ENCODE peak calls at places on chromosomes 11 and 22, in four cellular contexts. K is H4; E is activated naive CD4-positive, alpha-beta T cell treated with anti-CD3 and anti-CD28 coated beads, Interleukin-2, amount 50 U/mL, for 16 hours; D is activated T-helper 1 cell treated with anti-CD3 and anti-CD28 coated beads, Interleukin-12 subunit alpha, Interleukin-12 subunit beta, Interleukin-2, Interleukin-4 antibody, amounts not matched to agents 30 ng/mL and 10 ng/mL and 1 ng/mL, durations not matched to agents 14 hours and 24 hours and 36 hours. M is an unnamed sample.

GRCh38 chr11:36744375-36745168 is 146.5 kb upstream of the RAG2 start:
- DNase-seq in K (peak; percentile 75), E (peak; percentile 35), D (peak; percentile 31), M (peak; percentile 60)

GRCh38 chr22:25114369-25115362 is 85.0 kb upstream of the CRYBB3 start:
- DNase-seq in K (peak; percentile 19), E (no peak), D (no peak), M (no peak)

GRCh38 chr22:22933807-22934542 is 46.4 kb downstream of the IGLL5 start:
- DNase-seq in K (no peak), E (no peak), D (no peak), M (no peak)

GRCh38 chr11:17502630-17503029 is 26.0 kb upstream of the ABCC8 start:
- DNase-seq in K (no peak), E (no peak), D (no peak), M (no peak)

GRCh38 chr11:82356316-82356715 is 377.3 kb downstream of the FAM181B start:
- DNase-seq in K (peak; percentile 27), E (no peak), D (no peak), M (no peak)

GRCh38 chr11:110587972-110588371 is 124.3 kb downstream of the ARHGAP20 start:
- DNase-seq in K (no peak), E (no peak), D (no peak), M (no peak)

GRCh38 chr22:36552300-36552699 is 23.3 kb upstream of the EIF3D start:
- DNase-seq in K (no peak), E (no peak), D (no peak), M (no peak)

GRCh38 chr11:44016129-44016528 is 31.7 kb upstream of the ACCSL start:
- DNase-seq in K (peak; percentile 53), E (no peak), D (no peak), M (no peak)

GRCh38 chr22:45575607-45576272 is 73.1 kb downstream of the FBLN1 start:
- DNase-seq in K (no peak), E (no peak), D (no peak), M (no peak)

GRCh38 chr11:75078233-75078632 is 18.4 kb downstream of the OR2AT4 start:
- DNase-seq in K (peak; percentile 29), E (no peak), D (no peak), M (no peak)

M was measured in CD14-positive monocyte.